ENCODE peak calls at places on chromosomes 6 and 20, in six cellular contexts. J is fibroblast of the aortic adventitia; W is activated naive CD4-positive, alpha-beta T cell; U is renal cortical epithelial cell; T is AG20443; H is fibroblast of lung. O is an unnamed sample.

GRCh38 chr6:28225056-28225834 is at the start of gene ZSCAN9:
- DNase-seq in J (peak; percentile 92), W (no peak), U (peak; percentile 86), T (peak; percentile 90), H (peak; percentile 93), O (peak; percentile 69)

GRCh38 chr6:36324191-36324590 is 12.5 kb downstream of the BNIP5 start:
- DNase-seq in J (no peak), W (no peak), U (no peak), T (no peak), H (no peak), O (no peak)

GRCh38 chr6:166156942-166157341 is 10.7 kb downstream of the TBXT start:
- DNase-seq in J (peak; percentile 22), W (no peak), U (peak; percentile 6), T (no peak), H (no peak), O (no peak)

GRCh38 chr20:44614525-44614924 is 32.1 kb downstream of the PKIG start:
- DNase-seq in J (no peak), W (no peak), U (no peak), T (no peak), H (no peak), O (no peak)

GRCh38 chr20:63934271-63935068 is 21.7 kb downstream of the UCKL1 start:
- DNase-seq in J (no peak), W (no peak), U (no peak), T (no peak), H (no peak), O (no peak)

GRCh38 chr20:60586417-60587105 is 628.3 kb downstream of the CDH26 start:
- DNase-seq in J (no peak), W (no peak), U (no peak), T (no peak), H (no peak), O (no peak)

GRCh38 chr6:145863396-145863795 is 48.8 kb upstream of the FBXO30 start:
- DNase-seq in J (no peak), W (no peak), U (no peak), T (no peak), H (no peak), O (no peak)

GRCh38 chr20:6418732-6419131 is 295.9 kb upstream of the FERMT1 start:
- DNase-seq in J (no peak), W (no peak), U (peak; percentile 53), T (no peak), H (peak; percentile 23), O (no peak)

GRCh38 chr6:169252805-169253189 is 849 bp downstream of the THBS2 start:
- DNase-seq in J (peak; percentile 69), W (no peak), U (no peak), T (no peak), H (peak; percentile 55), O (no peak)

GRCh38 chr6:161100072-161100471 is 108.5 kb downstream of the MAP3K4 start:
- DNase-seq in J (no peak), W (no peak), U (peak; percentile 65), T (no peak), H (no peak), O (no peak)

GRCh38 chr6:43763812-43764522 is 6.0 kb upstream of the VEGFA start:
- DNase-seq in J (no peak), W (no peak), U (no peak), T (no peak), H (no peak), O (no peak)

O was measured in foreskin melanocyte.